ENCODE peak calls at places on chromosomes 1 and 21, in nine cellular contexts. P is nephron progenitor cell; D is cardiac fibroblast; M is body of pancreas; K is AG10803; X is brain microvascular endothelial cell; Q is Panc1; H is GM10248; B is CD4-positive, alpha-beta T cell. Y is an unnamed sample.
A peak's percentile ranks its signal among the peaks of the same experiment; 100 is the strongest.

GRCh38 chr1:77825356-77825709 is 45.9 kb downstream of the MIGA1 start:
- DNase-seq in P (no peak), D (peak; percentile 96), M (peak; percentile 75), K (peak; percentile 83), X (peak; percentile 71), Q (peak; percentile 57), H (peak; percentile 22), B (no peak), Y (no peak)

GRCh38 chr1:231828182-231828920 is 201.8 kb downstream of the DISC1 start:
- DNase-seq in P (no peak), D (peak; percentile 99), M (peak; percentile 33), K (peak; percentile 98), X (peak; percentile 95), Q (peak; percentile 89), H (no peak), B (no peak), Y (no peak)

GRCh38 chr21:44513389-44514217 is 26.4 kb downstream of the KRTAP10-1 start:
- DNase-seq in P (no peak), D (no peak), M (peak; percentile 25), K (no peak), X (no peak), Q (no peak), H (no peak), B (no peak), Y (no peak)

GRCh38 chr1:149931212-149931805 is 3.7 kb upstream of the SF3B4 start:
- DNase-seq in P (no peak), D (peak; percentile 77), M (no peak), K (no peak), X (no peak), Q (no peak), H (no peak), B (no peak), Y (no peak)

GRCh38 chr1:111204923-111205723 is 4.7 kb upstream of the DENND2D start:
- DNase-seq in P (no peak), D (no peak), M (no peak), K (no peak), X (no peak), Q (no peak), H (no peak), B (no peak), Y (no peak)

GRCh38 chr21:46217511-46218196 is 10.9 kb downstream of the LSS start:
- DNase-seq in P (no peak), D (no peak), M (no peak), K (no peak), X (no peak), Q (no peak), H (no peak), B (no peak), Y (no peak)

GRCh38 chr1:205477759-205478247 is 22.0 kb upstream of the BLACAT1 start:
- DNase-seq in P (no peak), D (peak; percentile 35), M (peak; percentile 83), K (peak; percentile 60), X (no peak), Q (no peak), H (no peak), B (no peak), Y (no peak)

GRCh38 chr1:230422221-230422981 is 3.7 kb downstream of the PGBD5 start:
- DNase-seq in P (no peak), D (no peak), M (no peak), K (no peak), X (no peak), Q (no peak), H (no peak), B (no peak), Y (no peak)

GRCh38 chr21:24969068-24969467 is 638.2 kb downstream of the MRPL39 start:
- DNase-seq in P (no peak), D (no peak), M (no peak), K (no peak), X (no peak), Q (no peak), H (no peak), B (no peak), Y (no peak)

GRCh38 chr1:172719694-172720138 is 60.8 kb downstream of the FASLG start:
- DNase-seq in P (peak; percentile 12), D (peak; percentile 76), M (no peak), K (peak; percentile 48), X (peak; percentile 46), Q (no peak), H (peak; percentile 54), B (no peak), Y (no peak)

GRCh38 chr1:86085741-86086411 is 70.7 kb downstream of the COL24A1 start:
- DNase-seq in P (no peak), D (no peak), M (no peak), K (no peak), X (no peak), Q (no peak), H (no peak), B (no peak), Y (no peak)

GRCh38 chr1:86084998-86085397 is 71.6 kb downstream of the COL24A1 start:
- DNase-seq in P (no peak), D (no peak), M (no peak), K (peak; percentile 33), X (no peak), Q (no peak), H (no peak), B (no peak), Y (no peak)

DNA sequence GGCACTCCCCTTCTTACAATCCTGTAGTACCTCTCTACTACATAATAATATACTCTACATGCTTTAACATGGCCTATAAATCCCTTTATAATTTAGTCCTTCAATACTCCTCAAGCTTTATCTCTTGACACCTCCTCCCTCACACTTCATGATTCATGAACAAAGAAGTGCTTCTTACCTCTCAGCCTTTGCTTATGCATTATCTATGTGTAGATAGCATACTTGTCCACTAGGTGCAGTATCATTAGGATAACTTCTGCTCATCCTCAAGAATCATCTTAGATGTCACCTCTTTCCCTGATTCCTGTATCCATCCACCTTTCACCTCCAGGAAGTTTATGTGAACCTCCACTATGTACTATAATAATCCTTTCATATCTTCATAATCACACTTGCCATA is 74.4 kb downstream of the COL24A1 start:
- DNase-seq in P (no peak), D (no peak), M (no peak), K (no peak), X (no peak), Q (no peak), H (no peak), B (no peak), Y (no peak)
- TF ChIP-seq CTCF in P (peak; percentile 19), D (peak; percentile 23), M (no peak), K (no peak), X (no peak), Q (peak; percentile 36), H (no peak), B (no peak), Y (no peak)

GRCh38 chr1:45380125-45380524 is 39.9 kb upstream of the MUTYH start:
- DNase-seq in P (no peak), D (no peak), M (no peak), K (no peak), X (no peak), Q (no peak), H (no peak), B (no peak), Y (no peak)

GRCh38 chr1:45370575-45370974 is 30.3 kb upstream of the MUTYH start:
- DNase-seq in P (no peak), D (no peak), M (no peak), K (no peak), X (no peak), Q (no peak), H (peak; percentile 38), B (no peak), Y (no peak)

GRCh38 chr1:45378184-45378583 is 37.9 kb upstream of the MUTYH start:
- DNase-seq in P (no peak), D (no peak), M (no peak), K (no peak), X (no peak), Q (no peak), H (no peak), B (no peak), Y (no peak)

GRCh38 chr1:45373573-45373972 is 33.3 kb upstream of the MUTYH start:
- DNase-seq in P (no peak), D (no peak), M (no peak), K (no peak), X (no peak), Q (no peak), H (no peak), B (no peak), Y (no peak)

DNA sequence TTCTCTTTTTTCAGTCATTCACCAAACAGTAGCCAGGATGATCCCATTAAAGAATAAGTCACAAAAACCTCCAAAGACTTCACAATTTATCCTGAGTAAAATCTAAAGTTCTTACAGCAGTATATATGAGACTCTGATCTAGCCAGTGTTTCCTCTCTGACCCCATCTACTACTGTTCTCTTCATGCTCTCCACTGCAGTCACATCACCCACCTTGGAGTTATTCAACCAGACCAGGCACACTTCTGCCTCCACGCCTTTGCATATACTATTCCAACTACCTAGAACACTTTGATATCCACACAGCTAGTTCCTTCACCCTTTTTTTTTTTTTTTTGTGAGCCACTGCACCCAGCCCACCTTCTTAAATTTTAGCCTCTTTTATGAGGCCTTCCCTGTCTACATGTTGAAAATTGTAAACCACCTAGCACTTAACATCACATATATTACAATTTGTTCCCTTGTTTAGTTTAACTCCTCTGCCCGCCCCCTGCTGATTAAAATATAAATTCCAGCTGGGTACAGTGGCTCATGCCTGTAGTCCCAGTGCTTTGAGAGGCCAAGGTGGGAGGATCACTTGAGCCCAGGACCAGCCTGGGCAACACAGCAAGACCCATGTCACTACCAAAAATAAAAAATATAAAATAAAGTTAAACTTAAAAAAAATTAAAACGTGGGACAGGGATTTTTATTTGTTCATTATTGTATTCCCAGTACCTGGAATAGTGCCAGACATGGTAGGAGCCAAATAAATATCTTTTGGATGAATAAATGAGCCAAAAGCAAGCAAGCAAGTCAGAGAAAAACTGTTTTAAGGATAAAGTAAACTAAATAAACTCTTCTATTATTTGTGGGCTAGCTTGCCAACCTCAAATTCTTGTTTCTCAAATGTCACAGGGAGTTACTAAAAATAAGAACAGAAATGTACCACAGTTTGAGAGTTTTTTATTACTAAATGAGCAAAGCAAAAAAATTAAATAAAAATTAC is 35.2 kb upstream of the MUTYH start:
- DNase-seq in P (no peak), D (no peak), M (peak; percentile 12), K (no peak), X (no peak), Q (no peak), H (peak; percentile 15), B (no peak), Y (no peak)
- TF ChIP-seq CTCF in P (no peak), D (no peak), M (no peak), K (no peak), X (no peak), Q (no peak), H (no peak), B (no peak), Y (no peak)

GRCh38 chr1:114623364-114623763 is 41.9 kb upstream of the BCAS2 start:
- DNase-seq in P (no peak), D (no peak), M (no peak), K (no peak), X (no peak), Q (no peak), H (no peak), B (no peak), Y (no peak)

GRCh38 chr1:114618606-114619005 is 37.2 kb upstream of the BCAS2 start:
- DNase-seq in P (no peak), D (no peak), M (no peak), K (no peak), X (no peak), Q (no peak), H (no peak), B (no peak), Y (no peak)

GRCh38 chr1:114620419-114620818 is 39.0 kb upstream of the BCAS2 start:
- DNase-seq in P (no peak), D (no peak), M (no peak), K (no peak), X (no peak), Q (no peak), H (no peak), B (no peak), Y (no peak)
- TF ChIP-seq CTCF in P (no peak), D (no peak), M (no peak), K (no peak), X (no peak), Q (no peak), H (no peak), B (no peak), Y (no peak)

GRCh38 chr1:40769815-40770214 is 13.8 kb upstream of the KCNQ4 start:
- DNase-seq in P (no peak), D (no peak), M (no peak), K (no peak), X (no peak), Q (no peak), H (no peak), B (no peak), Y (no peak)
- TF ChIP-seq CTCF in P (no peak), D (no peak), M (peak; percentile 10), K (peak; percentile 33), X (peak; percentile 43), Q (peak; percentile 46), H (no peak), B (no peak), Y (no peak)